ENCODE peak calls at places on chromosomes 2 and 18, in eight cellular contexts. Y is tibial artery; R is RWPE2; F is aorta; X is adrenal gland; E is CD4-positive, alpha-beta memory T cell; J is lower lobe of right lung; T is breast epithelium. P is an unnamed sample. For H3K9me3, the result is how much of the 10 kb centered on the place peaks cover.

GRCh38 chr2:219002395-219003266 is 9.4 kb upstream of the CRYBA2 start:
- DNase-seq in Y (no peak), R (no peak), F (no peak), X (peak), E (peak), J (peak), T (peak), P (peak)

GRCh38 chr2:241314181-241314932 is 1.1 kb downstream of the HDLBP start:
- DNase-seq in Y (no peak), R (no peak), F (no peak), X (no peak), E (no peak), J (no peak), T (no peak), P (no peak)

GRCh38 chr2:138275881-138276280 is 225.7 kb upstream of the SPOPL start:
- DNase-seq in Y (no peak), R (no peak), F (no peak), X (no peak), E (no peak), J (no peak), T (no peak), P (no peak)

GRCh38 chr2:191999101-191999836 is 152.4 kb upstream of the CAVIN2 start:
- DNase-seq in Y (no peak), R (no peak), F (no peak), X (no peak), E (no peak), J (no peak), T (no peak), P (no peak)

GRCh38 chr2:108220942-108221541 is 18.7 kb upstream of the SULT1C3 start:
- DNase-seq in Y (peak), R (no peak), F (no peak), X (no peak), E (no peak), J (no peak), T (peak), P (no peak)

GRCh38 chr2:198441876-198442275 is 637.5 kb downstream of the PLCL1 start:
- DNase-seq in Y (no peak), R (no peak), F (no peak), X (no peak), E (no peak), J (no peak), T (no peak), P (no peak)

GRCh38 chr2:40935349-40935748 is 483.5 kb upstream of the SLC8A1 start:
- DNase-seq in Y (no peak), R (no peak), F (no peak), X (no peak), E (no peak), J (no peak), T (no peak), P (no peak)

GRCh38 chr2:106970471-106971261 is 84.7 kb upstream of the ST6GAL2 start:
- DNase-seq in Y (no peak), R (no peak), F (no peak), X (no peak), E (no peak), J (no peak), T (no peak), P (no peak)

GRCh38 chr18:69399253-69399652 is 1.4 kb upstream of the DOK6 start:
- DNase-seq in Y (no peak), R (no peak), F (no peak), X (no peak), E (no peak), J (no peak), T (no peak), P (no peak)

GRCh38 chr2:205660521-205661124 is 21.7 kb upstream of the NRP2 start:
- DNase-seq in Y (no peak), R (no peak), F (no peak), X (no peak), E (no peak), J (no peak), T (peak), P (no peak)

DNA sequence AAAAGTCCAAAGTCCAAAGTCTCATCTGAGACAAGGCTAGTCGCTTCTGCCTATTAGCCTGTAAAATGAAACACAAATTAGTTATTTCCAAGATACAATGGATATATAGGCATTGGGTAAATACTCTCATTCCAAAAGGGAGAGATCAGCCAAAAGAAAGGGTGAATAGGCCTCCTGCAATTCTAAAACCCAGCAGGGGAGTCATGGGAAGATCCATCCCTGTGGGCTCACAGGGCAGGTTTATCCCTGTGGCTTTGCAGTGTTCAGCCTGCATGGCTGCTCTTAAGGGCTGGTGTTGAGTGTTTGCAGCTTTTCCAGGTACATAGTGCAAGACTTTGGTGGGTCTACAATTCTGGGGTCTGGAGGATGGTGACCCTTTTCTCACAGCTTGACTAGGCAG is 21.1 kb upstream of the SLC14A1 start:
- DNase-seq in Y (no peak), R (no peak), F (no peak), X (no peak), E (no peak), J (no peak), T (no peak), P (no peak)
- H3K9me3 ChIP-seq in Y (under half), R (under half), F (under half), X (under half), E (under half), J (under half), T (under half), P (under half)

DNA sequence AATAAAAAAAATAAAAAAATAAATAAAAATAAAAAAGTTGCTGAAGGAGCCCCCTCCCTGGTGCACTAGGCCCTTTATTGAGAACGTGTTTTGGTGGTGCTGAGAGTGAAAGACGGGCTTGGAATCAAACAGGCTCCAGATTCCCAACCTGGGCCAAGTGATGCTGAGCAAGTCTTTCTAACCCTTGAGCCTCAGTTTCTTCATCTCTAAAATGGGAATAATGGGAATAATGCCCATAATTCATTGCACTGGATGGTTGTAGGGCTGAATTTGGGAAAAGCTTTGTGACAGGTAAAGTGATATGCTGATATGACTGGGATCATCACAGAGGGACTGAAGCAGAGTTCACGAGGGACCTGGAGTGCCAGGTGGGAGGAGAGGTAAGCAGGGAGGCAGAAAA is 241.5 kb downstream of the LOXHD1 start:
- DNase-seq in Y (no peak), R (no peak), F (no peak), X (no peak), E (no peak), J (no peak), T (no peak), P (no peak)
- H3K9me3 ChIP-seq in Y (under half), R (under half), F (under half), X (under half), E (under half), J (under half), T (under half), P (under half)

DNA sequence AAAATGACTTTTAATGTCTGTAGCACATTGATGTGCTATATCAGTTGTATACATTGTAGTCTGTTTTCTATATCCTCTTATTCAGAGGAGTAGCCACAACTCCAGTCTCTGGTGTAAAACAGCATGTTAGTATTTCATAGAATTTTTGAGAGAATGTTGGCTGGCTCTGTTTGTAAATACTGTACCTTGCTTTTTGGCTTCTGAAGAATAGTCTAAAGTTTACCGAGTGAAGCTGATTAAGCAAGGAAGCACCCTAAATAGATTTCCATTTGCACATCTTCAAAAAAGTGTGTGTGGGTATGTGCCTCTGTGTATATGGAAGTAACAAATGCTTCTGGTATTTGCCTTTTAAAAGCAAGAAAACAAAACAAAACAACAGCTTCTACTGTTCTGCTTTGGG is 50.5 kb downstream of the MAP4K4 start:
- DNase-seq in Y (no peak), R (no peak), F (no peak), X (no peak), E (no peak), J (no peak), T (no peak), P (no peak)
- H3K9me3 ChIP-seq in Y (under half), R (under half), F (under half), X (under half), E (under half), J (under half), T (under half), P (under half)

GRCh38 chr18:35244671-35245070 is 3.8 kb downstream of the ZNF397 start:
- DNase-seq in Y (no peak), R (no peak), F (no peak), X (no peak), E (no peak), J (no peak), T (no peak), P (no peak)
- H3K9me3 ChIP-seq in Y (under half), R (under half), F (under half), X (under half), E (under half), J (under half), T (under half), P (under half)

GRCh38 chr2:234191819-234192407 is 141.4 kb downstream of the SPP2 start:
- DNase-seq in Y (no peak), R (no peak), F (no peak), X (no peak), E (no peak), J (no peak), T (no peak), P (no peak)

GRCh38 chr2:234195516-234195915 is 145.0 kb downstream of the SPP2 start:
- DNase-seq in Y (no peak), R (no peak), F (no peak), X (no peak), E (no peak), J (no peak), T (no peak), P (no peak)

GRCh38 chr2:234189230-234189629 is 138.7 kb downstream of the SPP2 start:
- DNase-seq in Y (no peak), R (no peak), F (no peak), X (no peak), E (no peak), J (no peak), T (no peak), P (no peak)

GRCh38 chr2:234189786-234190185 is 139.3 kb downstream of the SPP2 start:
- DNase-seq in Y (no peak), R (no peak), F (no peak), X (no peak), E (no peak), J (no peak), T (no peak), P (no peak)

DNA sequence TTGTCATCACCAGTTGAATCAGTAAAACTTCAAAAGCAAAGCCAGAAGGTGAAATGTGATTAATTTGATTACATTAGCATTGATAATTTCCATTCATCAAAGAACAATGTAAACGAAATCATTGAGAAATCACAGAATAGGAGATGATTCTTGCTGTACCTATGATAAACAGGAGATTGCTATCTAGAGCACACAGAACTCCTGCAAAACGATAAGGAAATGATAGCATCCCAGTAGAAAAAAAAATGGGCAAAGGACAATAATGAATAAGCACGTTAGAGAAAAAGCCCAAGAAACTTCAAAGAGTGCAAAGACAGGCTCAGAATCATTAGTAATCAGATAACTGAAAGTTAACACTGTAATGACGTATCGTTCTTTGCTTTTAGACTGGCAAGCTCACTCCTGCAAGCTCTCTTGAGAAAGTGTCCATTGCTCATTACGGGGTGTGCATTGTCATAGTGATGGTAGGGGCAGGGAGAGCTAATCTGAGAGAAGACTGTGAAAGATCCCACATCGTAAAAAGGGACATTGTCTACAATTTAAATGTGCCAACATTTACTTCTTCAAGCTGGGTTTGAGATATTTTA is 143.6 kb downstream of the SPP2 start:
- DNase-seq in Y (no peak), R (no peak), F (no peak), X (no peak), E (no peak), J (no peak), T (no peak), P (no peak)
- H3K9me3 ChIP-seq in Y (under half), R (under half), F (under half), X (under half), E (under half), J (under half), T (under half), P (under half)

DNA sequence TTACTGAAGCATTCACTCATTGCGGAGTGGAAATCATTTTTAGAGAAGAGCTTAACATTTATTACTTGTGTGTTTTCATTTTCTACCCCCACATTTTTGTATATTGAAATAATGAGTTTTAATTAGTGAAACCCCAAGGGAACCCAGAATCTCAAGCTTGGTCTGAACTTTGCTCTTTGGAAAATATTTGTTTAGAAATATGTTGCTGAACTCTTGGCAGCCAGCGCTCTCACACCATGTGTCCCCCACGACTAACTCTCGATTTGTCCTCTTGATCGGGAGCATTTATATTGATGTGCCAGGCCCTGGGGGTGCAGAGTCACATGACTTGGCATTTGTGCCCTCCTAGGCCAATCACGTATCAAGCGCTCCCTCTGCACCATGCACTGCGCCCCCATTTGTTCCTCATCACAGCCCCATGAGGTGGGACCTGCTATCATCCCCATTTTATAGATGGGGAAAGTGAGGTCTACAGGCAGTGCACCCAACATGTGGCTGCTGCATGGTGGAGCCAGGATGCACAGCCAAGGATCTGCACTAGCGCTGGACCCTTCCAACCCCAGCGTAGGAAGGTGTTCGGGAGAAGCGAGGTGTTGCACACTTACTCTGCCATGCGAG is 149.7 kb downstream of the NCK2 start:
- DNase-seq in Y (no peak), R (no peak), F (no peak), X (no peak), E (no peak), J (no peak), T (no peak), P (no peak)
- H3K9me3 ChIP-seq in Y (under half), R (under half), F (under half), X (under half), E (under half), J (under half), T (under half), P (under half)

GRCh38 chr2:49780949-49781348 is 626.6 kb upstream of the FSHR start:
- DNase-seq in Y (no peak), R (no peak), F (no peak), X (no peak), E (no peak), J (no peak), T (no peak), P (no peak)
- H3K9me3 ChIP-seq in Y (under half), R (under half), F (under half), X (under half), E (under half), J (under half), T (under half), P (under half)